ENCODE peak calls at places on chromosome 9, in six cellular contexts. One of them, this sample, is unnamed.

GRCh38 chr9:78038620-78039300 is 7.1 kb upstream of the GNAQ start:
- DNase-seq in astrocyte: no peak
- DNase-seq in fibroblast of pulmonary artery: peak
- DNase-seq in heart left ventricle: no peak
- DNase-seq in GM23248: peak
- DNase-seq in esophagus squamous epithelium: no peak
- DNase-seq in this sample: no peak

GRCh38 chr9:112180387-112180881 is 5.3 kb upstream of the SUSD1 start:
- DNase-seq in astrocyte: peak
- DNase-seq in fibroblast of pulmonary artery: no peak
- DNase-seq in heart left ventricle: no peak
- DNase-seq in GM23248: peak
- DNase-seq in esophagus squamous epithelium: no peak
- DNase-seq in this sample: no peak

GRCh38 chr9:126516936-126517750 is 96.6 kb upstream of the LMX1B start:
- DNase-seq in astrocyte: peak
- DNase-seq in fibroblast of pulmonary artery: peak
- DNase-seq in heart left ventricle: peak
- DNase-seq in GM23248: peak
- DNase-seq in esophagus squamous epithelium: no peak
- DNase-seq in this sample: peak

GRCh38 chr9:75979362-75979761 is 88.9 kb downstream of the PCSK5 start:
- DNase-seq in astrocyte: no peak
- DNase-seq in fibroblast of pulmonary artery: peak
- DNase-seq in heart left ventricle: no peak
- DNase-seq in GM23248: peak
- DNase-seq in esophagus squamous epithelium: no peak
- DNase-seq in this sample: no peak

GRCh38 chr9:14111670-14112069 is 202.3 kb downstream of the NFIB start:
- DNase-seq in astrocyte: no peak
- DNase-seq in fibroblast of pulmonary artery: no peak
- DNase-seq in heart left ventricle: no peak
- DNase-seq in GM23248: peak
- DNase-seq in esophagus squamous epithelium: no peak
- DNase-seq in this sample: no peak

GRCh38 chr9:88628811-88629210 is 93.8 kb downstream of the NXNL2 start:
- DNase-seq in astrocyte: no peak
- DNase-seq in fibroblast of pulmonary artery: no peak
- DNase-seq in heart left ventricle: no peak
- DNase-seq in GM23248: peak
- DNase-seq in esophagus squamous epithelium: no peak
- DNase-seq in this sample: no peak

GRCh38 chr9:34140853-34141252 is 14.4 kb upstream of the DCAF12 start:
- DNase-seq in astrocyte: no peak
- DNase-seq in fibroblast of pulmonary artery: peak
- DNase-seq in heart left ventricle: no peak
- DNase-seq in GM23248: no peak
- DNase-seq in esophagus squamous epithelium: no peak
- DNase-seq in this sample: no peak

GRCh38 chr9:77011973-77012817 is 7.3 kb upstream of the FOXB2 start:
- DNase-seq in astrocyte: no peak
- DNase-seq in fibroblast of pulmonary artery: peak
- DNase-seq in heart left ventricle: peak
- DNase-seq in GM23248: peak
- DNase-seq in esophagus squamous epithelium: no peak
- DNase-seq in this sample: no peak

GRCh38 chr9:21789541-21790037 is 12.8 kb upstream of the MTAP start:
- DNase-seq in astrocyte: peak
- DNase-seq in fibroblast of pulmonary artery: peak
- DNase-seq in heart left ventricle: peak
- DNase-seq in GM23248: peak
- DNase-seq in esophagus squamous epithelium: no peak
- DNase-seq in this sample: peak

GRCh38 chr9:113640418-113640817 is 176.9 kb downstream of the RGS3 start:
- DNase-seq in astrocyte: no peak
- DNase-seq in fibroblast of pulmonary artery: no peak
- DNase-seq in heart left ventricle: no peak
- DNase-seq in GM23248: no peak
- DNase-seq in esophagus squamous epithelium: no peak
- DNase-seq in this sample: no peak

GRCh38 chr9:105067895-105068580 is 140.1 kb upstream of the ABCA1 start:
- DNase-seq in astrocyte: peak
- DNase-seq in fibroblast of pulmonary artery: peak
- DNase-seq in heart left ventricle: no peak
- DNase-seq in GM23248: peak
- DNase-seq in esophagus squamous epithelium: no peak
- DNase-seq in this sample: peak

GRCh38 chr9:124259273-124260078 is 1.7 kb downstream of the NEK6 start:
- DNase-seq in astrocyte: peak
- DNase-seq in fibroblast of pulmonary artery: peak
- DNase-seq in heart left ventricle: peak
- DNase-seq in GM23248: peak
- DNase-seq in esophagus squamous epithelium: no peak
- DNase-seq in this sample: no peak

DNA sequence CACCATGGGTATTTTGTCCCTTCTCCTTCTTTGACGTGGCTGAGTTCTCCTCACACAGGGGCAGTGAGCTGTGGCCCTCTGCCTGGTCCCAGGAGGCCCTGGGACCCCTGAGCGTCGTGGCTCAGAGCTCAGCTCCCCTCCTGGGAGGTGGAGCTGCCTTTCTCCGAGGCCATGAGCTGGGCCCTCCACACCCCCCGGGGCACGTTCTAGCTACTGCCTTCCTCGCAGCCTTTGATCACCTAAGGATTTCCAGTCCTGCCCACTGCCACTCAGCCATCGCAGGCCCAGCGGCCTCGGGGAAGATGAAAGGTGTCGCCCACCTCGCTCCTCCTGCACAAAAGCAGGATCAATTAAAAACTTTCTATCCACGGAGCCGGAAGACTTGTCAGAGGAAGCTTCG is 94.8 kb upstream of the RAPGEF1 start:
- DNase-seq in astrocyte: no peak
- DNase-seq in fibroblast of pulmonary artery: no peak
- DNase-seq in heart left ventricle: peak
- DNase-seq in GM23248: no peak
- DNase-seq in esophagus squamous epithelium: no peak
- DNase-seq in this sample: no peak
- H3K4me3 ChIP-seq in astrocyte: no peak
- H3K4me3 ChIP-seq in fibroblast of pulmonary artery: no peak
- H3K4me3 ChIP-seq in heart left ventricle: no peak
- H3K4me3 ChIP-seq in GM23248: no peak
- H3K4me3 ChIP-seq in esophagus squamous epithelium: peak
- H3K4me3 ChIP-seq in this sample: no peak

GRCh38 chr9:17824191-17824926 is 245.5 kb downstream of the SH3GL2 start:
- DNase-seq in astrocyte: peak
- DNase-seq in fibroblast of pulmonary artery: peak
- DNase-seq in heart left ventricle: no peak
- DNase-seq in GM23248: no peak
- DNase-seq in esophagus squamous epithelium: no peak
- DNase-seq in this sample: no peak
- H3K4me3 ChIP-seq in astrocyte: no peak
- H3K4me3 ChIP-seq in fibroblast of pulmonary artery: no peak
- H3K4me3 ChIP-seq in heart left ventricle: no peak
- H3K4me3 ChIP-seq in GM23248: no peak
- H3K4me3 ChIP-seq in esophagus squamous epithelium: no peak
- H3K4me3 ChIP-seq in this sample: no peak

GRCh38 chr9:37026936-37027581 is 7.0 kb downstream of the PAX5 start:
- DNase-seq in astrocyte: no peak
- DNase-seq in fibroblast of pulmonary artery: no peak
- DNase-seq in heart left ventricle: no peak
- DNase-seq in GM23248: no peak
- DNase-seq in esophagus squamous epithelium: no peak
- DNase-seq in this sample: no peak
- H3K4me3 ChIP-seq in astrocyte: no peak
- H3K4me3 ChIP-seq in fibroblast of pulmonary artery: no peak
- H3K4me3 ChIP-seq in heart left ventricle: peak
- H3K4me3 ChIP-seq in GM23248: peak
- H3K4me3 ChIP-seq in esophagus squamous epithelium: peak
- H3K4me3 ChIP-seq in this sample: no peak

GRCh38 chr9:137294684-137295312 is 7.3 kb downstream of the NRARP start:
- DNase-seq in astrocyte: no peak
- DNase-seq in fibroblast of pulmonary artery: peak
- DNase-seq in heart left ventricle: peak
- DNase-seq in GM23248: peak
- DNase-seq in esophagus squamous epithelium: no peak
- DNase-seq in this sample: no peak
- H3K4me3 ChIP-seq in astrocyte: peak
- H3K4me3 ChIP-seq in fibroblast of pulmonary artery: no peak
- H3K4me3 ChIP-seq in heart left ventricle: peak
- H3K4me3 ChIP-seq in GM23248: peak
- H3K4me3 ChIP-seq in esophagus squamous epithelium: peak
- H3K4me3 ChIP-seq in this sample: no peak

DNA sequence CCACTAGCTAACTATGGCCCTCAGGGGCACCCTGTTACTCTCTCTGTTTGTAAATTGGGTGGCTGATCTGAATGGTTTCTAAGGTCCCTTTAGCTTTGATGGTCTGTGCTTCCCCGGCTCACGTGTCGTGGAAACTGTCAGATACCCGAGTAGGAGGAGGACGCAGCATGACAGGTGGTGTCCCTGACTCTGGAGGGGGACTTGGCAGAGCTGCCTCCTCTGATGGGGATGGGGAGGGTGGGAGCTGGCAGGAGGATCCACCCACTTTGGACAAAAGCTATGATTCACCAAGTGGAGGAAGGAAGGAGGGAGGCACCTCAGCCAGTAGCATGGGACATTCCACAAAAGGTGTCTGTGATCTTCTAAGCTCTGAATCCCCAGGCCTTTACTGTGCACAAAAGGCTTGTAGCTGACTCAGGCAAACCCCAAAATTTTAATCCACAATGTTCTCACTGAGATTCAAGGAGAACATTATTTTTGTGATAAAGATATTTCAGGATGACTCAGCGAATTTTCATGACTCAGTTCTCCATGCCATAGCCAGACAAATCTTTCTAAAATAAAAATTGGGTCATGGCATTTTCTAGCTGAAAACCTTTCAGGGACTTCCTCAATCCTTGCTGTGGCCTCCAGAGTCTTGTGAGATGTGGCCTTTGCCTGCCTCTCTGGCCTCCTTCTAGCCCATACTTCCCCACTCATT is 131.0 kb upstream of the BRINP1 start:
- DNase-seq in astrocyte: no peak
- DNase-seq in fibroblast of pulmonary artery: no peak
- DNase-seq in heart left ventricle: no peak
- DNase-seq in GM23248: peak
- DNase-seq in esophagus squamous epithelium: no peak
- DNase-seq in this sample: no peak
- H3K4me3 ChIP-seq in astrocyte: no peak
- H3K4me3 ChIP-seq in fibroblast of pulmonary artery: no peak
- H3K4me3 ChIP-seq in heart left ventricle: no peak
- H3K4me3 ChIP-seq in GM23248: no peak
- H3K4me3 ChIP-seq in esophagus squamous epithelium: no peak
- H3K4me3 ChIP-seq in this sample: no peak

GRCh38 chr9:38048319-38048969 is 20.6 kb downstream of the SHB start:
- DNase-seq in astrocyte: peak
- DNase-seq in fibroblast of pulmonary artery: peak
- DNase-seq in heart left ventricle: no peak
- DNase-seq in GM23248: peak
- DNase-seq in esophagus squamous epithelium: no peak
- DNase-seq in this sample: no peak
- H3K4me3 ChIP-seq in astrocyte: no peak
- H3K4me3 ChIP-seq in fibroblast of pulmonary artery: no peak
- H3K4me3 ChIP-seq in heart left ventricle: no peak
- H3K4me3 ChIP-seq in GM23248: peak
- H3K4me3 ChIP-seq in esophagus squamous epithelium: no peak
- H3K4me3 ChIP-seq in this sample: no peak

GRCh38 chr9:9846538-9846937 is 766.3 kb downstream of the PTPRD start:
- DNase-seq in astrocyte: no peak
- DNase-seq in fibroblast of pulmonary artery: no peak
- DNase-seq in heart left ventricle: no peak
- DNase-seq in GM23248: no peak
- DNase-seq in esophagus squamous epithelium: no peak
- DNase-seq in this sample: no peak

GRCh38 chr9:9847750-9848149 is 765.1 kb downstream of the PTPRD start:
- DNase-seq in astrocyte: no peak
- DNase-seq in fibroblast of pulmonary artery: no peak
- DNase-seq in heart left ventricle: no peak
- DNase-seq in GM23248: no peak
- DNase-seq in esophagus squamous epithelium: no peak
- DNase-seq in this sample: no peak
- H3K4me3 ChIP-seq in astrocyte: no peak
- H3K4me3 ChIP-seq in fibroblast of pulmonary artery: no peak
- H3K4me3 ChIP-seq in heart left ventricle: no peak
- H3K4me3 ChIP-seq in GM23248: no peak
- H3K4me3 ChIP-seq in esophagus squamous epithelium: no peak
- H3K4me3 ChIP-seq in this sample: no peak

GRCh38 chr9:128422783-128423150 is 2.1 kb downstream of the CERCAM start:
- DNase-seq in astrocyte: no peak
- DNase-seq in fibroblast of pulmonary artery: no peak
- DNase-seq in heart left ventricle: no peak
- DNase-seq in GM23248: no peak
- DNase-seq in esophagus squamous epithelium: no peak
- DNase-seq in this sample: no peak

GRCh38 chr9:128419061-128419925 is 1.4 kb upstream of the CERCAM start:
- DNase-seq in astrocyte: no peak
- DNase-seq in fibroblast of pulmonary artery: peak
- DNase-seq in heart left ventricle: no peak
- DNase-seq in GM23248: peak
- DNase-seq in esophagus squamous epithelium: no peak
- DNase-seq in this sample: no peak

GRCh38 chr9:128420060-128420650 is 502 bp upstream of the CERCAM start:
- DNase-seq in astrocyte: no peak
- DNase-seq in fibroblast of pulmonary artery: peak
- DNase-seq in heart left ventricle: peak
- DNase-seq in GM23248: peak
- DNase-seq in esophagus squamous epithelium: no peak
- DNase-seq in this sample: no peak

GRCh38 chr9:128420651-128421473 is at the start of gene CERCAM:
- DNase-seq in astrocyte: no peak
- DNase-seq in fibroblast of pulmonary artery: peak
- DNase-seq in heart left ventricle: peak
- DNase-seq in GM23248: peak
- DNase-seq in esophagus squamous epithelium: no peak
- DNase-seq in this sample: no peak

DNA sequence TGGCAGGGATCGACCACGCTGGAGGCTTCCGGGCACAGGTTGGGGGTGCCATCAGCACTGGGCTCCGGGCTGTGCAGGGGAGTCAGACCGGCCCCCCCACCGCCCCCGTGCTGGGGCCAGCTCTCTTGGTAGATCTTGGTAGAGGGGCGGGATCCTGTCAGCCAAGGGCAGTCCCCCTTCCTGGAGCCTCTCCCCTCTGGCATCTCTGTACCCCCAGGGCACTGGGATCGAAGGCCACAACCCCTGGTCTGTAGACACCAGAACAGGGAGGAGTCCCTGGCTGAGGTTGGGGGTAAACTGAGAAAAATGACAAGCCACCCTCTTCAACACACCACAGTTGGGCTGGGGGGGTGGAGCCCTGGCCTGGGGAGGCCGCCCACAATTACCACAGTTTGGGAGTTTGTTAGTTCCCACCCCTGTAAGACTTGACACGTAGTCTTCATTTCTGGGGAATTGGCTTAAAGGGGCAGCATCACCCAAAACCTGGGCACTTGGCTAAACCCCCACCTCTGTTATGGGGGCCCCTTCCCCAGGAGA is 885 bp downstream of the CERCAM start:
- DNase-seq in astrocyte: no peak
- DNase-seq in fibroblast of pulmonary artery: no peak
- DNase-seq in heart left ventricle: peak
- DNase-seq in GM23248: peak
- DNase-seq in esophagus squamous epithelium: no peak
- DNase-seq in this sample: no peak
- H3K4me3 ChIP-seq in astrocyte: peak
- H3K4me3 ChIP-seq in fibroblast of pulmonary artery: peak
- H3K4me3 ChIP-seq in heart left ventricle: peak
- H3K4me3 ChIP-seq in GM23248: peak
- H3K4me3 ChIP-seq in esophagus squamous epithelium: peak
- H3K4me3 ChIP-seq in this sample: peak

GRCh38 chr9:129665814-129666511 is 516 bp downstream of the PRRX2 start:
- DNase-seq in astrocyte: no peak
- DNase-seq in fibroblast of pulmonary artery: no peak
- DNase-seq in heart left ventricle: no peak
- DNase-seq in GM23248: peak
- DNase-seq in esophagus squamous epithelium: no peak
- DNase-seq in this sample: no peak
- H3K4me3 ChIP-seq in astrocyte: no peak
- H3K4me3 ChIP-seq in fibroblast of pulmonary artery: no peak
- H3K4me3 ChIP-seq in heart left ventricle: peak
- H3K4me3 ChIP-seq in GM23248: peak
- H3K4me3 ChIP-seq in esophagus squamous epithelium: peak
- H3K4me3 ChIP-seq in this sample: peak

This sample was measured in kidney epithelial cell.